ENCODE peak calls at places on chromosome X, in seven cellular contexts. S is H9, G is neuronal stem cell, K is IMR-90, C is mesenchymal stem cell, D is trophoblast cell, L is H1. J is an unnamed sample.

GRCh38 chrX:46840946-46841740 is 4.3 kb downstream of the RP2 start:
- DNase-seq in D (no peak), L (no peak), C (no peak), G (no peak), K (no peak), S (no peak), J (no peak)

GRCh38 chrX:9866633-9867032 is 80.4 kb downstream of the SHROOM2 start:
- DNase-seq in S (no peak), K (no peak), D (no peak), C (peak; percentile 47), G (no peak), L (no peak), J (no peak)

GRCh38 chrX:43450355-43450754 is 205.7 kb upstream of the MAOA start:
- DNase-seq in C (no peak), K (no peak), S (peak; percentile 31), G (no peak), L (no peak), D (no peak), J (peak; percentile 57)

GRCh38 chrX:38095971-38096529 is 89.7 kb downstream of the SYTL5 start:
- DNase-seq in K (peak; percentile 58), D (no peak), L (no peak), S (no peak), C (peak; percentile 2), G (no peak), J (no peak)

GRCh38 chrX:40867352-40867751 is 132.0 kb upstream of the MED14 start:
- DNase-seq in L (no peak), S (no peak), C (peak; percentile 15), G (no peak), K (peak; percentile 39), D (peak; percentile 19), J (peak; percentile 43)

GRCh38 chrX:78652971-78653822 is 5.9 kb downstream of the RTL3 start:
- DNase-seq in C (peak; percentile 80), S (no peak), D (no peak), L (no peak), G (no peak), K (peak; percentile 85), J (peak; percentile 58)

GRCh38 chrX:144275826-144276225 is 392.0 kb downstream of the UBE2NL start:
- DNase-seq in G (no peak), D (no peak), K (no peak), L (no peak), C (no peak), S (no peak), J (no peak)

GRCh38 chrX:10620121-10620699 is at the start of gene MID1:
- DNase-seq in L (no peak), C (peak; percentile 84), G (peak; percentile 71), S (peak; percentile 82), K (peak; percentile 80), D (peak; percentile 58), J (peak; percentile 90)

GRCh38 chrX:121146059-121146628 is 98.7 kb downstream of the GLUD2 start:
- DNase-seq in D (no peak), L (no peak), K (no peak), C (no peak), G (no peak), S (no peak), J (no peak)

GRCh38 chrX:124836786-124837185 is 482.9 kb upstream of the TEX13C start:
- DNase-seq in S (no peak), C (no peak), G (no peak), L (no peak), K (no peak), D (no peak), J (no peak)

GRCh38 chrX:84363054-84363453 is 139.2 kb downstream of the HDX start:
- DNase-seq in L (no peak), S (no peak), D (no peak), C (no peak), K (no peak), G (no peak), J (no peak)

GRCh38 chrX:68848189-68848940 is 19.5 kb downstream of the EFNB1 start:
- DNase-seq in S (no peak), G (no peak), L (no peak), K (no peak), C (no peak), D (peak; percentile 9), J (no peak)

GRCh38 chrX:68852046-68852445 is 23.2 kb downstream of the EFNB1 start:
- DNase-seq in C (no peak), G (no peak), D (no peak), S (no peak), L (no peak), K (no peak), J (no peak)

GRCh38 chrX:68847172-68847571 is 18.4 kb downstream of the EFNB1 start:
- DNase-seq in S (no peak), C (no peak), K (no peak), L (no peak), G (no peak), D (no peak), J (no peak)

GRCh38 chrX:68853665-68854251 is 24.9 kb downstream of the EFNB1 start:
- DNase-seq in K (no peak), L (no peak), C (no peak), D (no peak), G (no peak), S (peak; percentile 36), J (no peak)

DNA sequence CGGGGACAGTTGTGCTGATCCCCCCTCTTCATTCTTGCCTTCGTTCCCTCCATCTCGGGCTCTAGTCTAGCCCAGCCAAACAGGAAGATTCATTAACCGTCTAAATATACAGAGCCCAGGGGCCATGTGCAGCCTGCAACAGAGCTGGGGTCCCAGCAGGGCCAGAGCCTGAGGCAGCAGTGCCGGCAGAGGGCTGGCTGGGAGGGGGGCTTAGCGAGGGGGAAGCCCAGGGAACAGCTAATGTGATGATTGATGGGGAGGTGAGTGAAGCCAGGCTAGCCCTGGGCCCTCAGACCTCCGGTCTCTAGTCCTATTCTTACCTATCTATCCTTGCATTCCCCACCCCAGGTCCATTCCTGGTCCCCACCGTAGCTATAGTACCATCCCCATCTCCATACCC is 22.3 kb downstream of the EFNB1 start:
- DNase-seq in C (no peak), K (no peak), G (no peak), D (no peak), L (no peak), S (no peak), J (no peak)
- H2BK120ac ChIP-seq in C (no peak overlapping the region), K (no peak overlapping the region), G (no peak overlapping the region), D (no peak overlapping the region), L (no peak overlapping the region), S (no peak overlapping the region), J (no peak overlapping the region)

GRCh38 chrX:139049455-139049854 is 337.9 kb upstream of the FGF13 start:
- DNase-seq in G (no peak), K (no peak), L (no peak), D (no peak), S (no peak), C (no peak), J (peak; percentile 1)
- H2BK120ac ChIP-seq in G (no peak overlapping the region), K (no peak overlapping the region), L (no peak overlapping the region), D (no peak overlapping the region), S (no peak overlapping the region), C (no peak overlapping the region), J (no peak overlapping the region)

GRCh38 chrX:153797415-153798015 is 3.0 kb downstream of the SSR4 start:
- DNase-seq in L (no peak), D (no peak), S (no peak), C (no peak), G (no peak), K (no peak), J (no peak)
- H2BK120ac ChIP-seq in L (no peak overlapping the region), D (no peak overlapping the region), S (no peak overlapping the region), C (no peak overlapping the region), G (no peak overlapping the region), K (no peak overlapping the region), J (no peak overlapping the region)

GRCh38 chrX:35726176-35726575 is 72.0 kb upstream of the MAGEB16 start:
- DNase-seq in S (no peak), K (peak; percentile 3), G (no peak), D (peak; percentile 15), C (peak; percentile 6), L (no peak), J (no peak)
- H2BK120ac ChIP-seq in S (no peak overlapping the region), K (no peak overlapping the region), G (no peak overlapping the region), D (no peak overlapping the region), C (no peak overlapping the region), L (no peak overlapping the region), J (no peak overlapping the region)

GRCh38 chrX:15918003-15918402 is 63.4 kb upstream of the AP1S2 start:
- DNase-seq in G (no peak), K (no peak), S (no peak), D (no peak), C (no peak), L (no peak), J (no peak)
- H2BK120ac ChIP-seq in G (no peak overlapping the region), K (no peak overlapping the region), S (no peak overlapping the region), D (no peak overlapping the region), C (no peak overlapping the region), L (no peak overlapping the region), J (no peak overlapping the region)

GRCh38 chrX:6293716-6294115 is 65.0 kb upstream of the NLGN4X start:
- DNase-seq in C (no peak), L (no peak), K (no peak), D (peak; percentile 76), S (no peak), G (no peak), J (no peak)

GRCh38 chrX:6292599-6292998 is 63.9 kb upstream of the NLGN4X start:
- DNase-seq in C (no peak), K (no peak), L (no peak), S (peak; percentile 28), D (no peak), G (no peak), J (no peak)

DNA sequence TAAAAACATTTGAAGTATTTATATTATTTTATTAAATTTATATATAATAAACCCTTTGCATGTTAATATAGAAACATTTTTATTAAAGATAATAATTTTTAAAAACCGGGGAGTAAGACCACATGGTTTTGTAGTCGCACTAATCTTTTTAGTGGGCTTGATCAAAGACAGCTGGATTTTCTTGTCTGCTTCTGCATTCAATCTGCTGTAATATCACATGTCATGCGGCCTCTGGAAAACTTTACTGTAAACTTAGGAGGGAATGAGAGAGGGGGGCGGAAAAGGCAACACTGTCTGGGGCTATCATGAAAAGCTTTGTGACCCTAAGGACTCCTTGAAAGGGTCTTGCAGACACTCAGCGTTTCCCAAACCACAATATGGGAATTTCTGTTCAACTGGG is 62.8 kb upstream of the NLGN4X start:
- DNase-seq in K (no peak), D (no peak), G (no peak), S (no peak), C (no peak), L (no peak), J (no peak)
- H2BK120ac ChIP-seq in K (no peak overlapping the region), D (no peak overlapping the region), G (no peak overlapping the region), S (no peak overlapping the region), C (no peak overlapping the region), L (no peak overlapping the region), J (no peak overlapping the region)

DNA sequence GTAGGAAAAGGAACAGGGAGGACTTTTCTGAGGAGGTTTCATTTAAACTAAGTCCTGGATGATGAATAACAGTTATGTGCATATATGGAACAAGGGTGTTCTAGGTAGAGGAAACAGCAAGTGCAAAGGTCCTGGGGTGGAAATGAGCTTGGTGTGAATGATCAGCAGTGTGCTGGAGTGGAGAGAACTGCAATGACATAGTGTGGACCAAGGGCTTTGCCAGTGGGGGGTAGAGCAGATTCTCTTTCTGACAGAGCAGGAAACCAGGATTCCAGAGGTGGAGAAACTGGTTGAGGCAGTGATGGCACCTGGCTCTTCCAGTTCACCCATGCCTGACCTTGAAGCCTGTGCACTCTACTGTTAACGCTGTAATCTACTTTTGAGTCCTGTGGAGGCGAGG is 1.7 kb downstream of the PPP1R3F start:
- DNase-seq in D (peak; percentile 57), L (no peak), C (no peak), G (no peak), S (no peak), K (no peak), J (no peak)
- H2BK120ac ChIP-seq in D (no peak overlapping the region), L (no peak overlapping the region), C (no peak overlapping the region), G (no peak overlapping the region), S (no peak overlapping the region), K (no peak overlapping the region), J (no peak overlapping the region)

J was measured in mesendoderm.